ENCODE peak calls at places on chromosome 12, in four cellular contexts. R, C, K and Z are unnamed samples. For H3K27me3, the result is how much of the 10 kb centered on the place peaks cover.

GRCh38 chr12:113065126-113066007 is 8.8 kb downstream of the DTX1 start:
- DNase-seq in R (no peak), C (no peak), K (no peak), Z (no peak)

GRCh38 chr12:57744194-57744776 is 554 bp upstream of the TSPAN31 start:
- DNase-seq in R (peak), C (no peak), K (peak), Z (peak)

GRCh38 chr12:632102-632696 is 31.0 kb downstream of the NINJ2 start:
- DNase-seq in R (no peak), C (no peak), K (no peak), Z (no peak)

GRCh38 chr12:117684471-117684870 is 284.3 kb downstream of the KSR2 start:
- DNase-seq in R (no peak), C (no peak), K (no peak), Z (no peak)

GRCh38 chr12:40031965-40032364 is 73.9 kb downstream of the SLC2A13 start:
- DNase-seq in R (no peak), C (no peak), K (no peak), Z (no peak)

GRCh38 chr12:63420206-63420644 is 248.1 kb downstream of the DPY19L2 start:
- DNase-seq in R (no peak), C (no peak), K (no peak), Z (no peak)

GRCh38 chr12:25797335-25797863 is 161.1 kb upstream of the RASSF8 start:
- DNase-seq in R (no peak), C (no peak), K (no peak), Z (no peak)

GRCh38 chr12:9729082-9729481 is 3.8 kb downstream of the CLECL1 start:
- DNase-seq in R (no peak), C (no peak), K (no peak), Z (no peak)

GRCh38 chr12:108728820-108729611 is 2.3 kb downstream of the CORO1C start:
- DNase-seq in R (no peak), C (no peak), K (no peak), Z (no peak)

GRCh38 chr12:117279606-117280005 is 81.8 kb downstream of the NOS1 start:
- DNase-seq in R (no peak), C (no peak), K (no peak), Z (no peak)

GRCh38 chr12:124318336-124319020 is 23.6 kb downstream of the RFLNA start:
- DNase-seq in R (no peak), C (no peak), K (no peak), Z (no peak)

GRCh38 chr12:123805119-123805518 is 43.0 kb downstream of the DNAH10 start:
- DNase-seq in R (no peak), C (no peak), K (no peak), Z (no peak)

GRCh38 chr12:112380663-112381420 is 1.4 kb downstream of the HECTD4 start:
- DNase-seq in R (no peak), C (no peak), K (no peak), Z (no peak)

GRCh38 chr12:111673503-111673902 is 12.3 kb downstream of the BRAP start:
- DNase-seq in R (no peak), C (no peak), K (no peak), Z (no peak)

GRCh38 chr12:104166465-104166864 is 28.5 kb upstream of the NFYB start:
- DNase-seq in R (no peak), C (no peak), K (no peak), Z (no peak)

GRCh38 chr12:51370667-51371066 is 20.5 kb downstream of the GALNT6 start:
- DNase-seq in R (no peak), C (no peak), K (no peak), Z (no peak)

GRCh38 chr12:114729731-114730130 is 45.8 kb upstream of the TBX3 start:
- DNase-seq in R (no peak), C (no peak), K (no peak), Z (no peak)

GRCh38 chr12:25433581-25434325 is 119.3 kb downstream of the LMNTD1 start:
- DNase-seq in R (no peak), C (no peak), K (no peak), Z (no peak)

GRCh38 chr12:1912580-1913376 is 5.7 kb downstream of the CACNA2D4 start:
- DNase-seq in R (no peak), C (peak), K (no peak), Z (no peak)

GRCh38 chr12:67939611-67940010 is 49.6 kb upstream of the IFNG-AS1 start:
- DNase-seq in R (no peak), C (no peak), K (no peak), Z (no peak)

DNA sequence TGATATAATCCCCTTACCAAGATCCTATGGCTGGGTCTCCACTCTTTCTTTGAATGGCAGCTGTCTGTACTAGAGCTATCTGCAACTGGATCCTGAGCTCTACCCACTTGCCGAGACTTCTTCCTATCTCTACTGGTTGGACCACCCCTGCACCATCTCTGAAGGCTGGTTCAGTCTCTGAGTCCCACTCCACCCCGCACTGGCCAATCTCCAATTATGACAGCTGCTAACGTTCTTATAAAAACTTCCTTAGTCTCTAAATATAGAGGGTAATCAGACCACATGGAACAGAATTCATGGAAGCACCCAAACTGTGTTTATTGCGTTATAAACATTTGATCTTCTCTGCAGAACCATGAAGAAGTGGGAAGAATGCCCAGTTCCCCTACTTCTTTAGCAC is 186.6 kb upstream of the EEA1 start:
- DNase-seq in R (no peak), C (no peak), K (no peak), Z (no peak)
- H3K27me3 ChIP-seq in R (under half), C (under half), K (under half), Z (under half)

GRCh38 chr12:54195736-54196347 is 7.1 kb upstream of the SMUG1 start:
- DNase-seq in R (peak), C (peak), K (no peak), Z (no peak)

GRCh38 chr12:54195080-54195479 is 6.3 kb upstream of the SMUG1 start:
- DNase-seq in R (no peak), C (no peak), K (no peak), Z (no peak)

GRCh38 chr12:54196396-54196795 is 7.6 kb upstream of the SMUG1 start:
- DNase-seq in R (no peak), C (no peak), K (no peak), Z (no peak)

GRCh38 chr12:54199034-54199433 is 10.2 kb upstream of the SMUG1 start:
- DNase-seq in R (no peak), C (no peak), K (no peak), Z (no peak)

DNA sequence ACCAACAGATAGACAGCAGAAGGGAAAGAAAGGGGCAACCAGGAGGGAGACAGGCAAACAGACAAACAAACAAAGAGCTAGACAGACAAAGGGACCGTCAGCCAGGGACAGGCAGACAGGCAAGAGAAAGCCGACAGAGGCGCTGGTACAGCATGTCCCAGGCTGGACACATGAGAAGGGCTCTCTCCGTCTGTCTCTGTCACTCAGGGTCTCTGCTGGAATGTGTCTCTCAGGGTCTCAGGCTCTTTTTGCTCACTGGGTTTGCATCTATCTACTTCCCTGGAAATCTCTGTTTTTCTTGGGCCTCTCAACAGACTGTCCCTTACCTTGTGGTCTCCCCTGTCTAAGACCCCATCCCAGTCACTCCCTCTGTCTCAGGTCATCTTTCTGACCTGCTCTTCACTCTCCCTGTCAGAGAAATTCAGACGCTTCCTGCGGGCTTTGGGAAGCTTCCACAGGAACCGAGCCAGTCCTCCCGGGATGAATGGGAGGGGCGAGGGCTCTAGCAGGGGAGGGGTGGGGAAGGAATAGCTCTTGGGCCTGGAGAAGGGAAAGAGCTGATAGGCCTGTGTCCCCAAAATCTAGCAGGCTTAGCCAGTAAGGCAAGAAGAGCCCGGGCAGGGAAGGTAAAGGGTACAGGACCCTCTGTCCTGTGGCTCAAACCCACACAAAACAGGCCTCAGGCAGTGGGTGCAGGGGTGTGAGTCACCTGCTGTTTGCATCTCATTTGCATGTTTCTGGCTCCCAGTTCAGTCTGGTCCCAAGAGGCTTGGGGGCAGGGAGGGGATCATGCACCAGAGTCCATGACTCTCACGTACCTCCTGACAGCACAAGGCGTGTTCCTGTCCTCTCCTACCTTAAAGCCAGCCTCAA is 8.5 kb upstream of the SMUG1 start:
- DNase-seq in R (no peak), C (no peak), K (no peak), Z (no peak)
- H3K27me3 ChIP-seq in R (under half), C (half or more), K (under half), Z (under half)

DNA sequence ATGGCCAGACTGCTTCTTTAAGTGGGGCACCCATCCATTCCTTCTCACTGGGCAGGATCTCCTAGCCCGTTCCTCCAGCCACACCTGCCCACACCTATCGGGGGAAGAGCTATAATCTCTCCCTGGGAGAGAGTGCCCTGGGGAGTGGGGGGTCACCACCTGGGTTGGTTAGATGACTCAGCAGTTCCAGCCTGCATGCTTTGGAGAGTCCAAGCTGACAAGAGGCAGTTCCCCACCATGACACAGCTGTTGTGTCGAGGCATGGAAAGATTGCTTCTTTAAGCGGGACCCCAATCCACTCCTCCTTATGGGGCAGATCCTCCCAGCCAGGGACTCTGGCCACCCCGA is 52.6 kb upstream of the PPFIA2 start:
- DNase-seq in R (no peak), C (no peak), K (no peak), Z (no peak)
- H3K27me3 ChIP-seq in R (under half), C (under half), K (under half), Z (under half)

GRCh38 chr12:11662369-11662768 is 12.9 kb downstream of the ETV6 start:
- DNase-seq in R (no peak), C (no peak), K (no peak), Z (no peak)

GRCh38 chr12:11663128-11663527 is 13.7 kb downstream of the ETV6 start:
- DNase-seq in R (no peak), C (no peak), K (no peak), Z (no peak)

GRCh38 chr12:11664101-11664500 is 14.6 kb downstream of the ETV6 start:
- DNase-seq in R (no peak), C (no peak), K (no peak), Z (no peak)

GRCh38 chr12:11660624-11661023 is 11.2 kb downstream of the ETV6 start:
- DNase-seq in R (no peak), C (no peak), K (no peak), Z (no peak)

DNA sequence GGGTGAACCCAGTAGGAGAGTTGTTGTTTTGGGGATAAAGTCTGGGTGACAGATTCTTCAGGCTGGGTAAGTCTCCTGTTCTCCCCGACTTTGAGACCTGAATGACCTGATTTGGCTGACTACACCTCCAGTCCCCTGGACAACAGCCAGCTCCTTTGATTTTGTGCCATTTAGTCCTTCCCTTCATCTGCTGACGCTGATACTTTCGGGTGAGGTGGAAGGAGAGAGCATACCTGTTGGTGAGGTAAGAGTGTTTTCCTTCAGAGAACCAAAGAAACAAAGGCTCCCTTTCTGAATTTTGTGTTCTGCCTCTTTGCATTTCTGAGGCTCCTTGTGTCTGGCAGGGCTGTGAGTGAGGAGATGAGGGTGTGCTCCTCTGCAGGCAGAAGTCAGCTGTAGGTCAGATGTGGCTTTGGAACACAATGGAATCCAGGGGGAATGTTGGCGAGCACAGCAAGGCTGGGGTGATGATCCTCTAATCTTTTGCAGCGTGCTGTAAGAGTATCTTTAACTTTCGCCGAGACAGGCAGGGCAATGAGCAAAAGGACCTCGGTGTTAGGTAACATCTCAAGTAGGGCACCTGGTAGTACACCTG is 12.1 kb downstream of the ETV6 start:
- DNase-seq in R (no peak), C (no peak), K (no peak), Z (no peak)
- H3K27me3 ChIP-seq in R (under half), C (under half), K (under half), Z (under half)